ENCODE peak calls at places on chromosome 1, in eight cellular contexts. One of them, this sample, is unnamed.

GRCh38 chr1:154430903-154431302 is 25.8 kb downstream of the IL6R start:
- DNase-seq in omental fat pad: no peak
- DNase-seq in stomach: no peak
- DNase-seq in IMR-90: no peak
- DNase-seq in esophagus squamous epithelium: no peak
- DNase-seq in GM13977: no peak
- DNase-seq in HFF-Myc: no peak
- DNase-seq in type B pancreatic cell: no peak
- DNase-seq in this sample: no peak

GRCh38 chr1:22739648-22740385 is 29.2 kb downstream of the EPHB2 start:
- DNase-seq in omental fat pad: peak; percentile 31
- DNase-seq in stomach: no peak
- DNase-seq in IMR-90: peak; percentile 94
- DNase-seq in esophagus squamous epithelium: no peak
- DNase-seq in GM13977: no peak
- DNase-seq in HFF-Myc: peak; percentile 70
- DNase-seq in type B pancreatic cell: no peak
- DNase-seq in this sample: peak; percentile 87

GRCh38 chr1:155086182-155086741 is 7.6 kb downstream of the EFNA3 start:
- DNase-seq in omental fat pad: peak; percentile 75
- DNase-seq in stomach: peak; percentile 75
- DNase-seq in IMR-90: no peak
- DNase-seq in esophagus squamous epithelium: no peak
- DNase-seq in GM13977: peak; percentile 88
- DNase-seq in HFF-Myc: no peak
- DNase-seq in type B pancreatic cell: peak; percentile 86
- DNase-seq in this sample: peak; percentile 28

GRCh38 chr1:226714148-226714547 is 24.9 kb downstream of the ITPKB start:
- DNase-seq in omental fat pad: no peak
- DNase-seq in stomach: no peak
- DNase-seq in IMR-90: peak; percentile 55
- DNase-seq in esophagus squamous epithelium: no peak
- DNase-seq in GM13977: no peak
- DNase-seq in HFF-Myc: no peak
- DNase-seq in type B pancreatic cell: no peak
- DNase-seq in this sample: no peak

GRCh38 chr1:22221233-22221780 is 78.4 kb upstream of the WNT4 start:
- DNase-seq in omental fat pad: no peak
- DNase-seq in stomach: no peak
- DNase-seq in IMR-90: no peak
- DNase-seq in esophagus squamous epithelium: no peak
- DNase-seq in GM13977: no peak
- DNase-seq in HFF-Myc: no peak
- DNase-seq in type B pancreatic cell: no peak
- DNase-seq in this sample: no peak

GRCh38 chr1:184626076-184627011 is 128.3 kb downstream of the EDEM3 start:
- DNase-seq in omental fat pad: no peak
- DNase-seq in stomach: no peak
- DNase-seq in IMR-90: no peak
- DNase-seq in esophagus squamous epithelium: no peak
- DNase-seq in GM13977: no peak
- DNase-seq in HFF-Myc: no peak
- DNase-seq in type B pancreatic cell: no peak
- DNase-seq in this sample: no peak

GRCh38 chr1:35885961-35886558 is 3.1 kb downstream of the AGO1 start:
- DNase-seq in omental fat pad: no peak
- DNase-seq in stomach: no peak
- DNase-seq in IMR-90: no peak
- DNase-seq in esophagus squamous epithelium: no peak
- DNase-seq in GM13977: no peak
- DNase-seq in HFF-Myc: no peak
- DNase-seq in type B pancreatic cell: no peak
- DNase-seq in this sample: no peak

GRCh38 chr1:19771350-19771749 is 28.4 kb downstream of the TMCO4 start:
- DNase-seq in omental fat pad: no peak
- DNase-seq in stomach: no peak
- DNase-seq in IMR-90: no peak
- DNase-seq in esophagus squamous epithelium: no peak
- DNase-seq in GM13977: no peak
- DNase-seq in HFF-Myc: no peak
- DNase-seq in type B pancreatic cell: no peak
- DNase-seq in this sample: no peak

GRCh38 chr1:50735443-50735842 is 224.6 kb downstream of the FAF1 start:
- DNase-seq in omental fat pad: no peak
- DNase-seq in stomach: no peak
- DNase-seq in IMR-90: peak; percentile 33
- DNase-seq in esophagus squamous epithelium: no peak
- DNase-seq in GM13977: peak; percentile 21
- DNase-seq in HFF-Myc: no peak
- DNase-seq in type B pancreatic cell: no peak
- DNase-seq in this sample: peak; percentile 26
- TF ChIP-seq CTCF in omental fat pad: no peak
- TF ChIP-seq CTCF in stomach: no peak
- TF ChIP-seq CTCF in IMR-90: peak; percentile 60
- TF ChIP-seq CTCF in esophagus squamous epithelium: peak; percentile 41
- TF ChIP-seq CTCF in GM13977: peak; percentile 51
- TF ChIP-seq CTCF in HFF-Myc: peak; percentile 26
- TF ChIP-seq CTCF in type B pancreatic cell: peak; percentile 76
- TF ChIP-seq CTCF in this sample: peak; percentile 86

DNA sequence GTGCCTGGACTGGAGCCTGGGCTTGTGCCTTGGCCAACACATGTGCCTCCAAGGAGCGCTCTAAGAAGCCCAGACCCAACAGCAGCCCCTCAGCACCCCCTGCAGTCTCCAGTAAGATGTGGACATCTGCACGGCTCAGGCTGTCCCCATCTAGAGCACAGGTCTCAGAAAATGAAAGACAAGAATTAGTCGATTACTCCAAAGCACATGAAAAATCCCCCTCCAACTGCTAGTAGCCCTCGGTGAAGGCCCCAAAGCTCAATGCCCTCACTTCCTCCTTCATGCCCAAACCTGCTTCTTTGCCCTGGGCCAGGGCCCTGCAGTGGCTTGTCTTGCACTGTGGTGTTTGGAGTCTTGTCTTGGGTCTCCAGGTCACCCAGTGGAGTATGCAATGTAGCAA is 21.9 kb upstream of the ERO1B start:
- DNase-seq in omental fat pad: no peak
- DNase-seq in stomach: no peak
- DNase-seq in IMR-90: no peak
- DNase-seq in esophagus squamous epithelium: no peak
- DNase-seq in GM13977: peak; percentile 63
- DNase-seq in HFF-Myc: no peak
- DNase-seq in type B pancreatic cell: no peak
- DNase-seq in this sample: no peak
- TF ChIP-seq CTCF in omental fat pad: no peak
- TF ChIP-seq CTCF in stomach: no peak
- TF ChIP-seq CTCF in IMR-90: no peak
- TF ChIP-seq CTCF in esophagus squamous epithelium: no peak
- TF ChIP-seq CTCF in GM13977: peak; percentile 53
- TF ChIP-seq CTCF in HFF-Myc: peak; percentile 13
- TF ChIP-seq CTCF in type B pancreatic cell: no peak
- TF ChIP-seq CTCF in this sample: no peak

GRCh38 chr1:66445492-66446181 is 88.3 kb upstream of the SGIP1 start:
- DNase-seq in omental fat pad: no peak
- DNase-seq in stomach: peak; percentile 32
- DNase-seq in IMR-90: no peak
- DNase-seq in esophagus squamous epithelium: no peak
- DNase-seq in GM13977: peak; percentile 45
- DNase-seq in HFF-Myc: no peak
- DNase-seq in type B pancreatic cell: no peak
- DNase-seq in this sample: no peak

GRCh38 chr1:66446261-66447001 is 87.5 kb upstream of the SGIP1 start:
- DNase-seq in omental fat pad: no peak
- DNase-seq in stomach: no peak
- DNase-seq in IMR-90: peak; percentile 76
- DNase-seq in esophagus squamous epithelium: no peak
- DNase-seq in GM13977: peak; percentile 61
- DNase-seq in HFF-Myc: peak; percentile 56
- DNase-seq in type B pancreatic cell: no peak
- DNase-seq in this sample: peak; percentile 71

GRCh38 chr1:66444438-66445265 is 89.3 kb upstream of the SGIP1 start:
- DNase-seq in omental fat pad: no peak
- DNase-seq in stomach: no peak
- DNase-seq in IMR-90: no peak
- DNase-seq in esophagus squamous epithelium: no peak
- DNase-seq in GM13977: no peak
- DNase-seq in HFF-Myc: no peak
- DNase-seq in type B pancreatic cell: no peak
- DNase-seq in this sample: no peak

GRCh38 chr1:66439028-66439427 is 94.9 kb upstream of the SGIP1 start:
- DNase-seq in omental fat pad: no peak
- DNase-seq in stomach: no peak
- DNase-seq in IMR-90: peak; percentile 75
- DNase-seq in esophagus squamous epithelium: no peak
- DNase-seq in GM13977: peak; percentile 32
- DNase-seq in HFF-Myc: no peak
- DNase-seq in type B pancreatic cell: no peak
- DNase-seq in this sample: peak; percentile 45

GRCh38 chr1:66443793-66444192 is 90.2 kb upstream of the SGIP1 start:
- DNase-seq in omental fat pad: no peak
- DNase-seq in stomach: no peak
- DNase-seq in IMR-90: peak; percentile 26
- DNase-seq in esophagus squamous epithelium: no peak
- DNase-seq in GM13977: no peak
- DNase-seq in HFF-Myc: no peak
- DNase-seq in type B pancreatic cell: no peak
- DNase-seq in this sample: no peak
- TF ChIP-seq CTCF in omental fat pad: no peak
- TF ChIP-seq CTCF in stomach: no peak
- TF ChIP-seq CTCF in IMR-90: no peak
- TF ChIP-seq CTCF in esophagus squamous epithelium: no peak
- TF ChIP-seq CTCF in GM13977: peak; percentile 47
- TF ChIP-seq CTCF in HFF-Myc: no peak
- TF ChIP-seq CTCF in type B pancreatic cell: no peak
- TF ChIP-seq CTCF in this sample: peak; percentile 13

DNA sequence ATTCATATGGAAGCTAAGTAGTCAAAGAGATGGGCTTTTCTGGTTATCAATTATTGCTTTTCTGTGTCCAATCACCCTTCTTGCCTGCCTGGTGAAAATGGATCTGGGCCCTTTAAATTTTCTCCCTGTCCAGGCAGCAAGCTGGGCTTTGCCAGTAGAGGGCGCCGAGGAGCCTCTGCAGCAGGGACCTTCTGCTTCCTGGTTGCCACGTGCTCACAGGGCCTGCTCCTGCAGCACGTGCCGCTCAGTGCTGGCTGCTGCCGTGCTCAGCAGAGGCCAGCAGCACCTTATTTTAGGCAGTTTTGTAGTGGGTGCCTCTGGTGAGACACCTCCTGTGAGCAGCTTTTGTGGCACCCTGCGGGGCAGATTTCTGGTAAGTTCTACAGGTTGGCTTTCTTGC is 4.0 kb downstream of the ACTL8 start:
- DNase-seq in omental fat pad: no peak
- DNase-seq in stomach: no peak
- DNase-seq in IMR-90: no peak
- DNase-seq in esophagus squamous epithelium: no peak
- DNase-seq in GM13977: no peak
- DNase-seq in HFF-Myc: peak; percentile 20
- DNase-seq in type B pancreatic cell: no peak
- DNase-seq in this sample: no peak
- TF ChIP-seq CTCF in omental fat pad: no peak
- TF ChIP-seq CTCF in stomach: no peak
- TF ChIP-seq CTCF in IMR-90: peak; percentile 26
- TF ChIP-seq CTCF in esophagus squamous epithelium: no peak
- TF ChIP-seq CTCF in GM13977: peak; percentile 30
- TF ChIP-seq CTCF in HFF-Myc: peak; percentile 70
- TF ChIP-seq CTCF in type B pancreatic cell: peak; percentile 56
- TF ChIP-seq CTCF in this sample: peak; percentile 62

DNA sequence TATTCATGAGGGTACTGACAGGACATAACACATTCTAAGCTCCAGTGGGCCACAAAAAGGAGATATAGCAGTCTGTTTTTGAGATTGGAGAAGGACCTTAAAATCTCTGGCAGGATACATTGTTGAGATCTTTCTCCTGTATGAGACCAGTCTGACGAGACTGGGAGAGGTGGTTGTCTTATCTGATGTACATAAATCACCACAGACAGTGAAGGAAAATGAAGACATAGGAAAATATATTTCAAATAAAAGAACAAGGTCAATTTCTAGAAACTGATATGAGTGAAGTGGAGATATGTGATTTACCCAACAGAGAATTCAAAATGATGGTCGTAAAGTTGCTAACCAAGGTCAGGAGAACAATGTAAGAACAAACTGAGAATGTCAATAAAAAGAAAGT is 21.3 kb upstream of the EGLN1 start:
- DNase-seq in omental fat pad: no peak
- DNase-seq in stomach: no peak
- DNase-seq in IMR-90: no peak
- DNase-seq in esophagus squamous epithelium: no peak
- DNase-seq in GM13977: no peak
- DNase-seq in HFF-Myc: no peak
- DNase-seq in type B pancreatic cell: no peak
- DNase-seq in this sample: no peak
- TF ChIP-seq CTCF in omental fat pad: no peak
- TF ChIP-seq CTCF in stomach: no peak
- TF ChIP-seq CTCF in IMR-90: no peak
- TF ChIP-seq CTCF in esophagus squamous epithelium: no peak
- TF ChIP-seq CTCF in GM13977: no peak
- TF ChIP-seq CTCF in HFF-Myc: no peak
- TF ChIP-seq CTCF in type B pancreatic cell: no peak
- TF ChIP-seq CTCF in this sample: no peak

DNA sequence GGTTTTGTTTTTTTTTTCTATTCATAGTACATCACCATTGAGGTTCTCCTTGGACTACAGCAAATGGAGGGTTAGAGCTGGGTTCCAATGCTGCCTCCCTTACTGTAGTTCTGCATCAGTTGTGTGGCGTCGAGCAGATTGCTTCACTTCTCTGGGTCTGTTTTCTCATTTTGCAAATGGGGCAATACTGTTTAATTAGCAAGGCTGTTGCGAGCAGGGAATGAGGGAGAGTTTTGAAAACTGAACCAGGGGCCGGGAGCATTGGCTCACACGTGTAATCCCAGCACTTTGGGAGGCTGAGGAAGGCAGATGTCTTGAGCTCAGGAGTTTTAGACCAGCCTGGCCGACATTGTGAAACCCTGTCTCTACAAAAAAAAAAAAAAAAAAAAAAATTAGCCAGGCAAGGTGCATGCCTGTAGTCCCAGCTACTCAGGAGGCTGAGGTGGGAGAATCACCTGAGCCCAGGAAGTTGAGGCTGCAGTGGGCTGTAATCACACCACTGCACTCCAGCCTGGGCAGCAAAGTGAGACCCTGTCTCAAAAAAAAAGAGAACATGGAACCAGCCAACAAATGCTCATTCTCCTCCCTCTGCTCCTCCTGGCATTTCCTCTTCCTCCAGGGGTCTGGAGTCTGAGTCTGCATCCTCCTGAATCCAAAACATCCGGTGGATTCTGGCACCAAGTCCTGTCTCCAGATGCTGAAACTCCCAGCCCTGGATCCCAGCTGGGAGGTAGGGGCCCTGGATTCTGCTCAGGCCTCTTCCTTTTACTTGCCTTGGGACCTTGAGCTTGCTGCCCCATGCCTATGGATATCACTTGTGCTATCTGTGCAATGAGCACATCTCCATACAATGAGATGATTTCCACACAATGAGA is 3.7 kb upstream of the PLOD1 start:
- DNase-seq in omental fat pad: no peak
- DNase-seq in stomach: no peak
- DNase-seq in IMR-90: peak; percentile 83
- DNase-seq in esophagus squamous epithelium: no peak
- DNase-seq in GM13977: no peak
- DNase-seq in HFF-Myc: peak; percentile 83
- DNase-seq in type B pancreatic cell: no peak
- DNase-seq in this sample: no peak
- TF ChIP-seq CTCF in omental fat pad: no peak
- TF ChIP-seq CTCF in stomach: no peak
- TF ChIP-seq CTCF in IMR-90: no peak
- TF ChIP-seq CTCF in esophagus squamous epithelium: no peak
- TF ChIP-seq CTCF in GM13977: no peak
- TF ChIP-seq CTCF in HFF-Myc: no peak
- TF ChIP-seq CTCF in type B pancreatic cell: no peak
- TF ChIP-seq CTCF in this sample: no peak